ENCODE peak calls at places on chromosomes 16 and 17, in seven cellular contexts. P is H54, K is heart left ventricle, S is testis, B is thyroid gland, L is GM12892, A is K562. V is an unnamed sample.

GRCh38 chr17:51056813-51057510 is 63.7 kb downstream of the SPAG9 start:
- DNase-seq in P (peak), K (no peak), S (peak), B (peak), L (no peak), A (peak), V (peak)

GRCh38 chr17:27295945-27296344 is 2.0 kb downstream of the WSB1 start:
- DNase-seq in P (no peak), K (no peak), S (no peak), B (no peak), L (no peak), A (no peak), V (peak)

GRCh38 chr17:7835818-7836595 is 2.0 kb downstream of the KDM6B start:
- DNase-seq in P (no peak), K (peak), S (no peak), B (peak), L (no peak), A (no peak), V (no peak)

GRCh38 chr17:58667934-58668597 is 23.8 kb downstream of the TEX14 start:
- DNase-seq in P (peak), K (no peak), S (no peak), B (no peak), L (no peak), A (no peak), V (no peak)

GRCh38 chr17:57984936-57985674 is 2.9 kb downstream of the VEZF1 start:
- DNase-seq in P (no peak), K (no peak), S (no peak), B (no peak), L (no peak), A (no peak), V (no peak)

GRCh38 chr16:52497067-52497816 is 49.7 kb downstream of the TOX3 start:
- DNase-seq in P (no peak), K (no peak), S (no peak), B (no peak), L (no peak), A (no peak), V (no peak)

GRCh38 chr17:15123593-15124590 is 141.2 kb downstream of the PMP22 start:
- DNase-seq in P (no peak), K (no peak), S (no peak), B (no peak), L (no peak), A (no peak), V (no peak)

GRCh38 chr17:48526986-48527741 is 3.6 kb downstream of the HOXB1 start:
- DNase-seq in P (no peak), K (no peak), S (no peak), B (no peak), L (no peak), A (no peak), V (no peak)

GRCh38 chr17:67578058-67578457 is 139.7 kb upstream of the NOL11 start:
- DNase-seq in P (no peak), K (no peak), S (no peak), B (no peak), L (no peak), A (no peak), V (no peak)

GRCh38 chr16:25613931-25614330 is 77.8 kb upstream of the HS3ST4 start:
- DNase-seq in P (no peak), K (no peak), S (no peak), B (no peak), L (no peak), A (no peak), V (no peak)

GRCh38 chr17:35022536-35023063 is 40.9 kb downstream of the RFFL start:
- DNase-seq in P (peak), K (peak), S (peak), B (peak), L (peak), A (no peak), V (no peak)

GRCh38 chr17:50580636-50581035 is 20.1 kb downstream of the CACNA1G start:
- DNase-seq in P (no peak), K (no peak), S (no peak), B (no peak), L (no peak), A (no peak), V (no peak)

GRCh38 chr16:55570159-55570558 is 3.7 kb downstream of the CAPNS2 start:
- DNase-seq in P (no peak), K (no peak), S (no peak), B (no peak), L (no peak), A (peak), V (peak)

GRCh38 chr17:76480676-76481075 is 13.3 kb downstream of the AANAT start:
- DNase-seq in P (no peak), K (no peak), S (peak), B (no peak), L (no peak), A (no peak), V (no peak)

GRCh38 chr17:77146882-77147281 is 6.1 kb downstream of the SEC14L1 start:
- DNase-seq in P (no peak), K (no peak), S (peak), B (peak), L (no peak), A (no peak), V (no peak)

GRCh38 chr17:77117415-77117814 is 23.4 kb upstream of the SEC14L1 start:
- DNase-seq in P (no peak), K (no peak), S (no peak), B (no peak), L (no peak), A (no peak), V (no peak)

GRCh38 chr17:46770818-46771600 is 47.5 kb downstream of the WNT3 start:
- DNase-seq in P (no peak), K (peak), S (no peak), B (peak), L (peak), A (peak), V (peak)

GRCh38 chr17:45146616-45147101 is 1.6 kb upstream of the HEXIM1 start:
- DNase-seq in P (no peak), K (peak), S (peak), B (peak), L (no peak), A (peak), V (peak)

GRCh38 chr17:74776990-74777389 is 845 bp upstream of the NAT9 start:
- DNase-seq in P (no peak), K (no peak), S (no peak), B (no peak), L (no peak), A (peak), V (peak)
- TF ChIP-seq POLR2A in P (no peak), K (no peak), S (no peak), B (no peak), L (no peak), A (no peak), V (no peak)

GRCh38 chr16:647173-647902 is 1.8 kb upstream of the WDR90 start:
- DNase-seq in P (no peak), K (no peak), S (no peak), B (peak), L (no peak), A (no peak), V (no peak)
- TF ChIP-seq POLR2A in P (no peak), K (no peak), S (no peak), B (no peak), L (no peak), A (no peak), V (no peak)

DNA sequence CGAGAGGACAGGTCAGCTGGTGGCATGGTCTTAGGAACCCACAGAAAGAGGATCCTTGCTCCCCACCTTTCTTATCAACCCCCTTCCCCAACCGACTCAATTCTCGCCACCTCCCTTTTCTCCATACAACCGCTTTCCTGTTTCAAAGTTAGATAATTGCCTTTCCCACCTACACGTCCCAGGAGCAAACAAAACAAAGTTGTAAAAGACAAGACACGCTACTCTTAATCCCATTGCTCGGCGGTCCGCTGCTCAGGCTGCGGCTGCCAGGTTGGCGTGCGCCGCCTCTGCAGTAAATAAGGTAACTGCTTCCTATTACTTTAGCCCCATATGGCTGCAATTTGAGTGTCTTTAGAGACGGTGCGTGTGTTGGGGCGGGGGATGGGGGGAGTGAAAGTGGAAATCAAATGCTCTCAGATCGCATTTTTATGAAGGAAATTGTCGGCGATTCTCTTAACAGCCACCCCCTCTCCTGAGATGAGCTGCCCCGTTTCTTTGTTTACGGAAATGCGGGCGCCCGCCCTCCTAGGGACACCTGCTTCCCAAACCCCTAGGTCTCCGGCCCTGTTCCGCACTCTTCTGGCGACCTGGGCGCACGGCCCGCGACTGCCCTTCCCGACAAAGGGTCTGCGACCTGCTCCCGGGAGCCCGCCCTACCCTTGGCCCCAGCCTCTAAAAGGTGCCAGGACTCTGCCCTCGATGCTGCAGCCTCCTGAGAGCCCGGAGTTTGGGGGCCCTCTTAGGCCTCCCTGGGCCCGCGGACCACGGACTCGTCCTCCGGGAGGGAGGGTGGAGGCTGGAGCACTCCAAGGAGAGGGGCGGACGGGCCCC is 3.7 kb upstream of the CBX8 start:
- DNase-seq in P (peak), K (no peak), S (no peak), B (peak), L (no peak), A (no peak), V (peak)
- TF ChIP-seq POLR2A in P (no peak), K (no peak), S (no peak), B (no peak), L (no peak), A (no peak), V (no peak)

GRCh38 chr17:78208486-78208885 is 5.6 kb upstream of the BIRC5 start:
- DNase-seq in P (no peak), K (no peak), S (no peak), B (no peak), L (no peak), A (no peak), V (no peak)

GRCh38 chr17:78206298-78206697 is 7.8 kb upstream of the BIRC5 start:
- DNase-seq in P (no peak), K (no peak), S (no peak), B (no peak), L (no peak), A (no peak), V (no peak)

GRCh38 chr17:78202666-78203065 is 11.4 kb upstream of the BIRC5 start:
- DNase-seq in P (no peak), K (peak), S (no peak), B (no peak), L (no peak), A (no peak), V (no peak)

GRCh38 chr17:78205124-78205775 is 8.8 kb upstream of the BIRC5 start:
- DNase-seq in P (no peak), K (no peak), S (no peak), B (no peak), L (no peak), A (no peak), V (no peak)

GRCh38 chr17:78204387-78205123 is 9.5 kb upstream of the BIRC5 start:
- DNase-seq in P (no peak), K (no peak), S (no peak), B (no peak), L (no peak), A (no peak), V (no peak)
- TF ChIP-seq POLR2A in P (no peak), K (no peak), S (no peak), B (no peak), L (no peak), A (no peak), V (no peak)

GRCh38 chr16:50838165-50838564 is 96.3 kb downstream of the CYLD start:
- DNase-seq in P (no peak), K (no peak), S (no peak), B (no peak), L (no peak), A (no peak), V (peak)

GRCh38 chr16:50837324-50837723 is 95.4 kb downstream of the CYLD start:
- DNase-seq in P (no peak), K (no peak), S (no peak), B (no peak), L (no peak), A (no peak), V (no peak)

GRCh38 chr16:50839920-50840729 is 98.2 kb downstream of the CYLD start:
- DNase-seq in P (no peak), K (no peak), S (no peak), B (no peak), L (no peak), A (no peak), V (peak)

GRCh38 chr16:50839356-50839755 is 97.5 kb downstream of the CYLD start:
- DNase-seq in P (no peak), K (no peak), S (no peak), B (no peak), L (no peak), A (no peak), V (no peak)

DNA sequence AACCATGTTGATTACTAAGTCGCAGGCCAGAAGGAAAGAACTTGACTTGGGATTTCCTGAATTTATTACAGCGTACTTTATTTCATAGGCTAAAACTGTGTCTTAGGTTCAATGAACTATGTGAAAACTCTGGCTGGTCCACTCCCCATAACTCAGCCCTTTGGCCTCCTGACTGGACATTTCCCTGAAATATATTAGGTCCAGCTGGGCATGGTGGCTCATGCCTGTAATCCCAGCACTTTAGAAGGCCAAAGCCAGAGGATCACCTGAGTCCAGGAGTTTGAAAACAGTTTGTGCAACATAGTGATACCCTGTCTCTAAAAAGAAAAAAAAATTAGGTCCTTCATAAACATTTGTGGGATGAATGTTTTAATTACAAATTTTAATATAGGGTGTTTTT is 97.0 kb downstream of the CYLD start:
- DNase-seq in P (no peak), K (no peak), S (no peak), B (no peak), L (no peak), A (no peak), V (no peak)
- TF ChIP-seq POLR2A in P (no peak), K (no peak), S (no peak), B (no peak), L (no peak), A (no peak), V (no peak)

GRCh38 chr17:43591750-43592562 is 45.8 kb upstream of the ETV4 start:
- DNase-seq in P (peak), K (peak), S (peak), B (peak), L (no peak), A (no peak), V (no peak)
- TF ChIP-seq POLR2A in P (peak), K (no peak), S (no peak), B (no peak), L (no peak), A (no peak), V (no peak)

DNA sequence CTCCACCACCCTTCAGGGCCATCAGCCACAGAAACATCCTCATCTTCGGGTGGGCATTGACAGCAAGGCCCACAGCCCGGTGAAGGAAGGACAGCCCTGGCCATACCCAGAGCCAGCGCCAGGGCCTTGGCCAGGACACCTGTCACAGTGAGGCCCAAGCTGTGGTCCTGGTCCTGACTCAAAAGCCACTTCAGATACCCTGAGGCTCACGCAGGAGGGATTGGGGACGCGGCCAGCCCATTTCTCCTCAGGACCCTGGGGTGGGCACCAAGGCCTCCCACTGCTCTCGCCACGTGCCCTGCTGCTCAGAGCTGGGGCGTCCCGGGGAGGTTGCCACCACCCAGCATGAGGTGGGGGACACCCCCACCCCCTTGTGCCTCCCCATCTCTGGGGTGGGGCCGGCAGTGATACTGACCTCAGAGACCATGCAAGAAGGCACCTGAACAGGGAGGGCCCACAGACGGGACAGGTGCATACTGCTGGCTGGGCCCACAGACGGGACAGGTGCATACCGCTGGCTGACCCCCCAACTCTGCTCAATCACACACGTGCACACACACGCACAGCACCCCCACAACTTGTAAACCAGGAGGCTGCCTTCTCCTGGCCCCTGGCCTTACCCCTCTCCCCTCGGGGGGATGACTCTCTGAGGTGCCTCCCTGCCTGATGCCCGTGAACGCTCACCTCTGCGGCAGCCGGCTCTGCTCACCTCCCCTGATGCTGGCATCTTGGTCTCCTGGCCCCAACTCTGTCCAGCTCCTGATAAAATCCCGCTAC is 14.2 kb downstream of the SLC7A5 start:
- DNase-seq in P (no peak), K (no peak), S (no peak), B (no peak), L (no peak), A (no peak), V (no peak)
- TF ChIP-seq POLR2A in P (no peak), K (no peak), S (no peak), B (no peak), L (no peak), A (no peak), V (no peak)

V was measured in erythroblast.